ENCODE peak calls at places on chromosome 17, in four cellular contexts. E is HepG2, Q is K562, R is GM12878. V is an unnamed sample.

GRCh38 chr17:12089809-12090384 is 69.2 kb downstream of the MAP2K4 start:
- DNase-seq in Q (no peak), R (no peak), E (peak), V (no peak)

GRCh38 chr17:57906910-57907309 is 48.3 kb downstream of the CUEDC1 start:
- DNase-seq in Q (no peak), R (no peak), E (peak), V (peak)

GRCh38 chr17:40726919-40727318 is 23.4 kb upstream of the KRT24 start:
- DNase-seq in Q (no peak), R (no peak), E (peak), V (no peak)

GRCh38 chr17:5901731-5902660 is 168.2 kb upstream of the WSCD1 start:
- DNase-seq in Q (no peak), R (no peak), E (no peak), V (no peak)

GRCh38 chr17:71110326-71110725 is 941.0 kb downstream of the KCNJ2 start:
- DNase-seq in E (no peak), Q (no peak), R (no peak), V (no peak)

GRCh38 chr17:3935140-3935542 is 18.9 kb upstream of the P2RX1 start:
- DNase-seq in E (peak), Q (no peak), R (no peak), V (peak)

GRCh38 chr17:4796550-4796915 is 569 bp downstream of the PSMB6 start:
- DNase-seq in E (peak), R (no peak), Q (peak), V (peak)

GRCh38 chr17:80270836-80271235 is 10.2 kb downstream of the RNF213 start:
- DNase-seq in E (peak), R (no peak), Q (peak), V (peak)

GRCh38 chr17:80941743-80942211 is 49.9 kb upstream of the CHMP6 start:
- DNase-seq in Q (no peak), E (no peak), R (no peak), V (peak)

GRCh38 chr17:64331366-64331765 is 59.3 kb downstream of the PECAM1 start:
- DNase-seq in E (no peak), R (no peak), Q (no peak), V (no peak)

GRCh38 chr17:58493506-58493905 is 5.3 kb upstream of the HSF5 start:
- DNase-seq in R (no peak), E (no peak), Q (no peak), V (no peak)

GRCh38 chr17:2057130-2057713 is 2.3 kb downstream of the HIC1 start:
- DNase-seq in E (no peak), R (no peak), Q (no peak), V (no peak)

GRCh38 chr17:46764709-46765401 is 53.6 kb downstream of the WNT3 start:
- DNase-seq in E (no peak), R (no peak), Q (peak), V (no peak)

GRCh38 chr17:42653179-42654124 is 5.6 kb upstream of the TUBG2 start:
- DNase-seq in E (no peak), Q (peak), R (no peak), V (peak)

GRCh38 chr17:36861531-36861930 is 75.7 kb upstream of the LHX1 start:
- DNase-seq in Q (no peak), E (no peak), R (no peak), V (no peak)

GRCh38 chr17:36936455-36936934 is 780 bp upstream of the LHX1 start:
- DNase-seq in R (no peak), E (no peak), Q (no peak), V (peak)

GRCh38 chr17:81097943-81098308 is 63.0 kb downstream of the BAIAP2 start:
- DNase-seq in R (no peak), Q (peak), E (peak), V (no peak)

GRCh38 chr17:30323895-30324319 is 9.9 kb downstream of the TMIGD1 start:
- DNase-seq in R (no peak), Q (no peak), E (no peak), V (no peak)
- TF ChIP-seq ETV6 in R (no peak), Q (no peak), E (no peak), V (no peak)

GRCh38 chr17:18326039-18326438 is 10.9 kb downstream of the SMCR8 start:
- DNase-seq in Q (no peak), R (no peak), E (no peak), V (no peak)
- TF ChIP-seq ETV6 in Q (no peak), R (no peak), E (no peak), V (no peak)

DNA sequence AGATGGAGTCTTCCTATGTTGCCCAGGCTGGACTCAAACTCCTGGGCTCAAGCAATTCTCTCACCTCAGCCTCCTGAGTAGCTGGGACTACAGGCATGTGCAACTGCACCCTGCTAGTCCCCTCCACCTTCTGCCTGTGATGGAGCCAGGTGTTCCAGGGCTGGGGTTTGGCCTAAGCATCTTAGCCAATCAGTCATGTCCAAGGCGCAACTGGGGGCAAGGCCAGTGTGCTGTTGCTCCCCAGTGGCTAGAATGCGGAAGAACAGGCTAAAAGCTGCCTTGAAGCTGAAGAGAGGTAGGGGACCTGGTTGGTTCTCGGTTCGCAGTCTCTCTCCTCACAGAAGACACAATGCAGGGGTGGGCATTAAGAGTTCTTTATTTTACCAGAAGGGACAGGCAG is 18.6 kb downstream of the FLOT2 start:
- DNase-seq in R (no peak), E (peak), Q (peak), V (peak)
- TF ChIP-seq ETV6 in R (no peak), E (no peak), Q (no peak), V (no peak)

GRCh38 chr17:47852113-47852949 is 1.4 kb upstream of the SP6 start:
- DNase-seq in Q (peak), E (no peak), R (no peak), V (no peak)
- TF ChIP-seq ETV6 in Q (no peak), E (no peak), R (no peak), V (no peak)

GRCh38 chr17:54373970-54374369 is 526.7 kb upstream of the TOM1L1 start:
- DNase-seq in Q (no peak), R (no peak), E (no peak), V (no peak)

GRCh38 chr17:54372071-54372720 is 528.5 kb upstream of the TOM1L1 start:
- DNase-seq in E (no peak), R (no peak), Q (no peak), V (no peak)
- TF ChIP-seq ETV6 in E (no peak), R (no peak), Q (no peak), V (no peak)

GRCh38 chr17:66541461-66542182 is 239.2 kb downstream of the PRKCA start:
- DNase-seq in Q (peak), E (no peak), R (peak), V (no peak)

GRCh38 chr17:66538776-66539175 is 236.4 kb downstream of the PRKCA start:
- DNase-seq in Q (no peak), E (no peak), R (no peak), V (no peak)

GRCh38 chr17:66537518-66537917 is 235.1 kb downstream of the PRKCA start:
- DNase-seq in E (no peak), R (no peak), Q (no peak), V (no peak)

GRCh38 chr17:66542183-66542966 is 240.0 kb downstream of the PRKCA start:
- DNase-seq in E (no peak), R (peak), Q (no peak), V (no peak)

GRCh38 chr17:66540131-66540781 is 237.8 kb downstream of the PRKCA start:
- DNase-seq in Q (no peak), R (no peak), E (peak), V (peak)
- TF ChIP-seq ETV6 in Q (no peak), R (no peak), E (no peak), V (no peak)

GRCh38 chr17:78839173-78839761 is 1.3 kb downstream of the USP36 start:
- DNase-seq in E (no peak), Q (peak), R (no peak), V (no peak)
- TF ChIP-seq ETV6 in E (no peak), Q (no peak), R (no peak), V (no peak)

DNA sequence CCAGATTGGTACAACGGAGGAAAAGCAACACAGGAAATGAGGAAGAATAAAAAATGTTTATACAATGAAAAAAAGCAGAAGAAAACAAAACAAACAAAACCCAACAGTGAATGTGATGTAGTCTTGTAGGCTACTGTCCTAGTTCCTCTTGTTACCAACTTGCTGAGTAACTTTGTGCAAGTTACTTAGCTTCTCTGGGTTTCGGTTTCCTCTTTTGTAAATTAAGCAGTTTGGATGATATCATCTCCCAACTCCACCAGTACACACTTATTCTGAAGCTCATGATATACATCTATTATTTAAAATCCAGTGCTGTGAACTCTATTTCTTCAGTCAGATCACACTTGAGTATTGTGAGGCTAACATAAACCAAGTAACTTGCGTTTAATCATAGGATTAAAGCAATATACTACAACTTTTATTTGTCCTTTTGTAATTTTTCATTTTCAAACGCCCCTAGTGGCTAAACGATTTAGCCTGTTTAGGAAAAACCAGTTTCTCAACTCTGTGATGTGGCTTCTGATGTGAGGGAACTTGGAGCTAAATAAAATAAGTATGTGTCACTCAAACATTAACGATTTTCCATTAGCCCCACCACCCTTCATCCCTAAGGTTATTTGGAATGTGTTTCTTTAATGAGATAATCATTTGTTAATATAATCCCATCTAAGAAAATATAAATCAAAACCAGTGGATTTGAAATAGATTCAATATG is 1.4 kb upstream of the UNK start:
- DNase-seq in E (peak), Q (no peak), R (peak), V (no peak)
- TF ChIP-seq ETV6 in E (no peak), Q (no peak), R (no peak), V (no peak)

GRCh38 chr17:45235071-45236001 is 13.7 kb downstream of the FMNL1 start:
- DNase-seq in E (peak), Q (peak), R (no peak), V (peak)
- TF ChIP-seq ETV6 in E (no peak), Q (no peak), R (no peak), V (no peak)

GRCh38 chr17:69331746-69332145 is 4.8 kb upstream of the ABCA5 start:
- DNase-seq in E (no peak), R (no peak), Q (no peak), V (no peak)

GRCh38 chr17:69327060-69327831 is at the start of gene ABCA5:
- DNase-seq in R (peak), Q (peak), E (peak), V (peak)

GRCh38 chr17:69323806-69324205 is 3.1 kb downstream of the ABCA5 start:
- DNase-seq in Q (no peak), E (no peak), R (no peak), V (no peak)

GRCh38 chr17:69325518-69326301 is 1.2 kb downstream of the ABCA5 start:
- DNase-seq in E (peak), R (no peak), Q (no peak), V (no peak)

DNA sequence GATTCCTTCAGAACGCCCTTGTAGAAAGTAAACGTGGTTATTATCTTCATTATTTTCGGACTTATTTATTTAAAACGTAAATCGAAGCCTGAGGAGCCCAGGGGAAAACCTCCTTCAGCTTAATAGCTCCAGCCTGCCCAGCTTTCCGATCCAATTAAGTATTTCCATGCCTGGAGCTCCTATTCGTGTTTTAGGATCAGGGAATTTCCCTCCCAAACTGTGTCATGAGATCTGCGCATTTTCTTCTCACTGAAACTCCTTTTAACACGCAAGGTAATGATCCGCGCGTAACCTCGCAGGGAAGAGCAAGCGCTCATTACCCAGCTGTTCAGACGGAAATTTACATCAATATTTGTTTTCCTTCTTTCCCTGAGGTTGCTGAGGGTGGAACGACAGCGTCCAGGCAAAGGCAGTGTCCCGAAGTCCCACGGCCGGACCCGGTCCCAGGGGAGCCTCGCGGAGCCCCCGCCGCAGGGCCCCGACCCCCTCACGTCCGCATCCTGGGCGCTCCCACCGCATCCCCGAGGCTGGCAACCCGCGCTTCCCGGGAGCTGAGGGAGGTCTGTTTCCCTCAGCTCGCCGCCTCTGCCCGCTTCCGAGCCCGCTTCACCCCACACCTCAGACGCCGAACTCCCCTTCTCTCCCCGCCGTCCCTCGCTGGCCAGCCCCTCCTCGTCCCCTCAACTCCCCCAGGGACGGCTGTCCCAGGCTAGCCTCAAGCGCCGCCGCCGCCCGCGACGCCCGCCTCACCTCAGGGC is 452 bp downstream of the ABCA5 start:
- DNase-seq in R (no peak), E (peak), Q (no peak), V (no peak)
- TF ChIP-seq ETV6 in R (no peak), E (no peak), Q (no peak), V (no peak)

V was measured in WTC11.